ENCODE peak calls at places on chromosomes 1 and 21, in six cellular contexts. M is IMR-90, Y is neuronal stem cell, R is mesenchymal stem cell, W is mesendoderm, Z is H1. P is an unnamed sample.

GRCh38 chr1:245375789-245376188 is 221.0 kb downstream of the KIF26B start:
- DNase-seq in M (no peak), Y (no peak), R (no peak), W (no peak), Z (no peak), P (no peak)

GRCh38 chr1:151292207-151293030 is 10.3 kb downstream of the ZNF687 start:
- DNase-seq in M (no peak), Y (no peak), R (no peak), W (peak; percentile 32), Z (no peak), P (no peak)

GRCh38 chr1:36088265-36088576 is 471 bp upstream of the ADPRS start:
- DNase-seq in M (no peak), Y (no peak), R (no peak), W (no peak), Z (no peak), P (no peak)

GRCh38 chr1:86429830-86430229 is 5.9 kb downstream of the CLCA2 start:
- DNase-seq in M (peak; percentile 93), Y (no peak), R (peak; percentile 96), W (no peak), Z (no peak), P (no peak)

GRCh38 chr21:40276001-40276400 is 408.8 kb downstream of the PCP4 start:
- DNase-seq in M (no peak), Y (no peak), R (no peak), W (no peak), Z (no peak), P (no peak)

GRCh38 chr1:98205291-98206017 is 284.6 kb upstream of the DPYD start:
- DNase-seq in M (no peak), Y (no peak), R (peak; percentile 29), W (peak; percentile 96), Z (no peak), P (no peak)

GRCh38 chr1:184457500-184457899 is 70.7 kb downstream of the C1orf21 start:
- DNase-seq in M (peak; percentile 50), Y (no peak), R (peak; percentile 53), W (no peak), Z (no peak), P (no peak)

GRCh38 chr1:92957020-92957734 is 4.1 kb downstream of the DIPK1A start:
- DNase-seq in M (no peak), Y (no peak), R (no peak), W (no peak), Z (no peak), P (no peak)

GRCh38 chr21:14712121-14712520 is 166.0 kb upstream of the SAMSN1 start:
- DNase-seq in M (no peak), Y (no peak), R (peak; percentile 19), W (no peak), Z (no peak), P (no peak)

GRCh38 chr1:24294228-24294672 is 24.9 kb upstream of the GRHL3 start:
- DNase-seq in M (peak; percentile 98), Y (no peak), R (peak; percentile 99), W (peak; percentile 46), Z (no peak), P (no peak)

GRCh38 chr1:204513117-204513716 is 3.0 kb upstream of the MDM4 start:
- DNase-seq in M (no peak), Y (no peak), R (no peak), W (no peak), Z (no peak), P (no peak)

GRCh38 chr1:25554426-25554780 is 11.0 kb downstream of the LDLRAP1 start:
- DNase-seq in M (no peak), Y (no peak), R (no peak), W (no peak), Z (no peak), P (no peak)
- H2BK15ac ChIP-seq in M (no peak overlapping the region), Y (peak overlapping the region; percentile 57), R (no peak overlapping the region), W (no peak overlapping the region), Z (no peak overlapping the region), P (no peak overlapping the region)

GRCh38 chr1:42957229-42957879 is 1.3 kb downstream of the SLC2A1 start:
- DNase-seq in M (no peak), Y (no peak), R (no peak), W (no peak), Z (no peak), P (no peak)

GRCh38 chr1:42956739-42957138 is 1.9 kb downstream of the SLC2A1 start:
- DNase-seq in M (no peak), Y (no peak), R (no peak), W (no peak), Z (no peak), P (no peak)

GRCh38 chr1:42960693-42961559 is 2.3 kb upstream of the SLC2A1 start:
- DNase-seq in M (no peak), Y (no peak), R (no peak), W (no peak), Z (no peak), P (no peak)

GRCh38 chr1:42957880-42958487 is 684 bp downstream of the SLC2A1 start:
- DNase-seq in M (peak; percentile 40), Y (peak; percentile 59), R (peak; percentile 69), W (peak; percentile 74), Z (peak; percentile 70), P (no peak)

DNA sequence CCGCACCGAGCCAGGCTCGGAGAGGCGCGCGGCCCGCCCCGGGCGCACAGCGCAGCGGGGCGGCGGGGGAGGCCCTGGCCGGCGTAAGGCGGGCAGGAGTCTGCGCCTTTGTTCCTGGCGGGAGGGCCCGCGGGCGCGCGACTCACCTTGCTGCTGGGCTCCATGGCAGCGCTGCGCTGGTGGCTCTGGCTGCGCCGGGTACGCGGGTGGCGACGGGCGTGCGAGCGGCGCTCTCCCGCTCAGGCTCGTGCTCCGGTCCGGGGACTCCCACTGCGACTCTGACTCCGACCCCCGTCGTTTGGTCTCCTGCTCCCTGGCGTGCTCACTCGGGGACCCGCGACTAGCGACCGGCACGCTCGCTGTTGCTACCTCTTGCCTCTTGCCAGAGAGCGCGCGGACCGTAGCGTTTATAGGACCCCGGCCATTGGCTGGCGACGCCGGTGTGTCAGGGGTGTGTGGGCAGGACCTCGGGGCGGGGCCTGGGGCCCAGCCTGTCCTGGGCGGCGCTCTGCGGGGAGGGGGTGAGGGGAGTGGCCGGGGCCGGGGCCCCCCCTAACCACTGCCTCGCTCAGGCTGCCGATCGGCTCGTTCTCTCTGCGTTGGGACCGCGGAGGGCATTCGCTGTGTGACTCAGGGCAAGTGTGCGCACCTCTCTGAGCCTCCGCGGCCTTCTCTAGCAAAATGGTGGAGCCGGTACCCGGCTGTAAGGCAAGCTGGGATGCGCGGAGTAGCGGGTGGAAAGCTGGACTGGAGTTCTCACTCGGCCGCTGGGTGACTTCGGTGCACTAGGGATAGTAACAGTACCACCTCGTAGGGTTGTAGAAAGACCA is at the start of gene SLC2A1:
- DNase-seq in M (peak; percentile 94), Y (peak; percentile 93), R (peak; percentile 95), W (peak; percentile 97), Z (peak; percentile 95), P (peak; percentile 97)
- H3K18ac ChIP-seq in M (peak within 1 kb of the TSS; percentile 72), Y (peak within 1 kb of the TSS; percentile 98), R (peak within 1 kb of the TSS; percentile 75), W (peak within 1 kb of the TSS; percentile 86), Z (peak within 1 kb of the TSS; percentile 88), P (peak within 1 kb of the TSS; percentile 95)

GRCh38 chr1:200774311-200774710 is 35.6 kb downstream of the CAMSAP2 start:
- DNase-seq in M (no peak), Y (no peak), R (peak; percentile 31), W (no peak), Z (no peak), P (no peak)
- H2BK15ac ChIP-seq in M (no peak overlapping the region), Y (no peak overlapping the region), R (no peak overlapping the region), W (no peak overlapping the region), Z (no peak overlapping the region), P (no peak overlapping the region)

GRCh38 chr1:8398086-8398485 is 80.2 kb downstream of the SLC45A1 start:
- DNase-seq in M (no peak), Y (no peak), R (no peak), W (no peak), Z (no peak), P (no peak)
- H3K18ac ChIP-seq in M (peak overlapping the region; percentile 54), Y (no peak overlapping the region), R (no peak overlapping the region), W (no peak overlapping the region), Z (no peak overlapping the region), P (no peak overlapping the region)

GRCh38 chr1:180157576-180158057 is 2.9 kb downstream of the QSOX1 start:
- DNase-seq in M (no peak), Y (no peak), R (no peak), W (no peak), Z (no peak), P (no peak)

GRCh38 chr1:180155202-180155682 is 573 bp downstream of the QSOX1 start:
- DNase-seq in M (no peak), Y (no peak), R (peak; percentile 24), W (peak; percentile 44), Z (peak; percentile 59), P (no peak)

GRCh38 chr1:180157108-180157507 is 2.4 kb downstream of the QSOX1 start:
- DNase-seq in M (peak; percentile 65), Y (no peak), R (peak; percentile 79), W (no peak), Z (no peak), P (no peak)

GRCh38 chr1:180156631-180157091 is 2.0 kb downstream of the QSOX1 start:
- DNase-seq in M (peak; percentile 78), Y (no peak), R (peak; percentile 81), W (no peak), Z (no peak), P (no peak)

DNA sequence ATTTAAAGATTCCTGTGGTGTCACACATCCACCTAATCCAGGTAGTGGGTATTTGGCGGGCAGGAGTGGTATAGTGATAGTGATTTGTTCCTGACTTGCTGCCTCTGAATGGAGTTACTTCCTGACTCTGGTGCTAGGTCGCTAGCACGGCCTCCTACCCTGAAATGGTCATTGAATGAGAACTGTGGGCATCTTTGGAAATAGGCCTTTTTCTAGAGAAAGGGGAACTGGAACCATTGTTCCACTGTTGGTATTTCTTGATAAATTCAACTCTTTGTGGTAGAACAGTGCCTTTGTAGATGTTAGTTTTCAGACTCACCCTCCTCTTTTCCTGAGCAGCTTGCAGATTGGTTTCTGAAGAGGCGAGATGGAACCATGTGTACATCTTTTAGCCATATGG is 1.5 kb downstream of the QSOX1 start:
- DNase-seq in M (no peak), Y (no peak), R (peak; percentile 19), W (no peak), Z (no peak), P (no peak)
- H2BK15ac ChIP-seq in M (peak overlapping the region; percentile 71), Y (no peak overlapping the region), R (no peak overlapping the region), W (no peak overlapping the region), Z (no peak overlapping the region), P (no peak overlapping the region)

GRCh38 chr1:31788138-31788824 is 24.1 kb upstream of the ADGRB2 start:
- DNase-seq in M (peak; percentile 89), Y (peak; percentile 94), R (peak; percentile 93), W (peak; percentile 96), Z (peak; percentile 99), P (peak; percentile 95)
- H3K18ac ChIP-seq in M (peak overlapping the region; percentile 58), Y (peak overlapping the region; percentile 97), R (peak overlapping the region; percentile 97), W (peak overlapping the region; percentile 91), Z (peak overlapping the region; percentile 82), P (peak overlapping the region; percentile 88)

GRCh38 chr21:39215078-39215477 is 31.8 kb upstream of the PSMG1 start:
- DNase-seq in M (no peak), Y (no peak), R (no peak), W (no peak), Z (no peak), P (no peak)
- H2BK15ac ChIP-seq in M (no peak overlapping the region), Y (no peak overlapping the region), R (no peak overlapping the region), W (no peak overlapping the region), Z (no peak overlapping the region), P (no peak overlapping the region)

GRCh38 chr1:11979818-11980675 is at the start of gene MFN2:
- DNase-seq in M (peak; percentile 97), Y (peak; percentile 97), R (peak; percentile 98), W (peak; percentile 99), Z (peak; percentile 97), P (peak; percentile 99)
- H3K18ac ChIP-seq in M (no peak within 1 kb of the TSS), Y (peak within 1 kb of the TSS; percentile 92), R (peak within 1 kb of the TSS; percentile 55), W (peak within 1 kb of the TSS; percentile 79), Z (no peak within 1 kb of the TSS), P (peak within 1 kb of the TSS; percentile 88)

P was measured in H9.